ENCODE peak calls at places on chromosomes 13 and 19, in five cellular contexts. T is heart right ventricle, I is breast epithelium, M is mammary epithelial cell, C is H9. Z is an unnamed sample. For H3K4me1, the result is how much of the 10 kb centered on the place peaks cover.

GRCh38 chr13:77741587-77741972 is 44.1 kb downstream of the SLAIN1 start:
- DNase-seq in C (no peak), I (no peak), M (no peak), T (no peak), Z (no peak)

GRCh38 chr19:10603084-10603872 is 16.2 kb upstream of the AP1M2 start:
- DNase-seq in T (peak), M (no peak), C (peak), I (peak), Z (peak)

GRCh38 chr19:51366050-51366998 is at the start of gene ETFB:
- DNase-seq in C (peak), I (peak), M (peak), T (peak), Z (peak)

GRCh38 chr13:114099918-114100445 is 32.4 kb downstream of the RASA3 start:
- DNase-seq in M (no peak), C (peak), T (no peak), I (peak), Z (no peak)

GRCh38 chr13:113928701-113929627 is 44.9 kb downstream of the C13orf46 start:
- DNase-seq in C (peak), I (peak), T (peak), M (no peak), Z (peak)

GRCh38 chr13:80340643-80341097 is 256 bp downstream of the SPRY2 start:
- DNase-seq in C (no peak), T (peak), M (no peak), I (no peak), Z (no peak)

GRCh38 chr19:35044317-35045117 is 3.0 kb downstream of the HPN start:
- DNase-seq in C (peak), T (peak), I (no peak), M (peak), Z (peak)

GRCh38 chr19:47330466-47330869 is 1.5 kb upstream of the C5AR2 start:
- DNase-seq in I (no peak), M (no peak), T (no peak), C (no peak), Z (no peak)

GRCh38 chr19:33675501-33676124 is 53.9 kb downstream of the CHST8 start:
- DNase-seq in I (no peak), M (no peak), C (no peak), T (no peak), Z (no peak)

GRCh38 chr19:51338563-51339312 is 3.2 kb downstream of the VSIG10L start:
- DNase-seq in M (peak), I (peak), C (peak), T (peak), Z (peak)

GRCh38 chr13:110229905-110230563 is 76.9 kb downstream of the COL4A1 start:
- DNase-seq in T (no peak), I (no peak), M (no peak), C (no peak), Z (no peak)

GRCh38 chr19:51183629-51184028 is 41.3 kb upstream of the CD33 start:
- DNase-seq in I (no peak), C (no peak), M (no peak), T (no peak), Z (no peak)

GRCh38 chr13:101447852-101448251 is 4.6 kb upstream of the ITGBL1 start:
- DNase-seq in I (no peak), M (peak), T (no peak), C (no peak), Z (no peak)

GRCh38 chr19:49791776-49792445 is 21.2 kb downstream of the FUZ start:
- DNase-seq in T (no peak), C (no peak), M (no peak), I (no peak), Z (no peak)

GRCh38 chr19:35216026-35216832 is 12.3 kb downstream of the FAM187B start:
- DNase-seq in I (no peak), C (no peak), T (no peak), M (peak), Z (no peak)

GRCh38 chr19:54448037-54448773 is 794 bp upstream of the LENG8 start:
- DNase-seq in I (no peak), M (peak), C (peak), T (peak), Z (peak)

GRCh38 chr19:2549701-2550191 is 73.8 kb downstream of the GADD45B start:
- DNase-seq in I (no peak), T (peak), M (peak), C (no peak), Z (no peak)

GRCh38 chr19:12580180-12580694 is 29.0 kb upstream of the ZNF564 start:
- DNase-seq in T (no peak), I (no peak), M (no peak), C (no peak), Z (no peak)

GRCh38 chr19:48616491-48617056 is 1.7 kb upstream of the FAM83E start:
- DNase-seq in I (no peak), M (no peak), T (no peak), C (peak), Z (no peak)

GRCh38 chr19:48617146-48617937 is 1.6 kb downstream of the RPL18 start:
- DNase-seq in I (no peak), C (peak), M (no peak), T (no peak), Z (peak)

GRCh38 chr19:48618278-48618915 is 581 bp downstream of the RPL18 start:
- DNase-seq in T (no peak), M (no peak), C (no peak), I (no peak), Z (peak)

GRCh38 chr19:48618916-48619691 is at the start of the genes RPL18 and SPHK2:
- DNase-seq in C (peak), I (peak), M (peak), T (peak), Z (peak)

GRCh38 chr19:48619692-48620565 is 623 bp downstream of the SPHK2 start:
- DNase-seq in I (no peak), T (no peak), C (peak), M (no peak), Z (no peak)
- TF ChIP-seq CTCF in I (peak), T (no peak), C (peak), M (no peak), Z (no peak)

GRCh38 chr19:31312004-31312403 is 37.2 kb downstream of the TSHZ3 start:
- DNase-seq in M (peak), I (no peak), T (peak), C (no peak), Z (no peak)

GRCh38 chr19:31313291-31314030 is 35.8 kb downstream of the TSHZ3 start:
- DNase-seq in M (no peak), I (no peak), T (no peak), C (no peak), Z (no peak)

GRCh38 chr19:31314849-31315620 is 34.2 kb downstream of the TSHZ3 start:
- DNase-seq in C (no peak), T (no peak), I (no peak), M (no peak), Z (no peak)

GRCh38 chr19:31314156-31314555 is 35.1 kb downstream of the TSHZ3 start:
- DNase-seq in T (no peak), C (no peak), I (no peak), M (no peak), Z (no peak)

DNA sequence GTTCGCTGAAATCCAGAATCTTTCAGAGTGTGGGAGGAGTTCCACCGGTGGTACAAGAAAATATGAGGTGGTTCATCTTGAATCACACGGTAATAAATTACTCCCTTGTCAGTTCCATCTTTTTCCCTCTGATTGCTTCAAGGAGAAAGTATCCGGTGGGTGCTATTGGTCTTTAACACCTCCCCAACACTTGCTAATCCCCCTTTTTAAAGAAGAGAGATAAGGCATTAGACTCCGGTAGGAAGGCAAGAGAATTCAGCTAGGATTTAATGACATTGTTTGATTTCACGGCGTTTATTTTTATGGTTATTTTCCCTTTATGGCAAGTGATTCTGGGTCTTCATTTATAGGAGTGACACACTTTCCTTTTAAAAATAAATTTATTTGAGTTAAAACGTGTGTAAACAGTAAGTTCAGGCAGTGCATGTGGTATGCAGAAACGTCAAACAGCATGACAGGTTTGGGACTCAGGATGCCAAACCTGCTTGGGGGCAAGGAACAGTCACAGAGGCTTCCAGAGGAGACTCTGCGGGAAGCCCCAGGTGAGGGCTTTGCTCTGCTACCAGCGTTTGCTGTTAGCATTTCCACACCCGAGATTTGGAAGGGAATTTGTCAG is 36.5 kb downstream of the TSHZ3 start:
- DNase-seq in C (no peak), I (no peak), T (no peak), M (no peak), Z (no peak)
- H3K4me1 ChIP-seq in C (under half), I (under half), T (under half), M (under half), Z (under half)

GRCh38 chr19:41537789-41538188 is 38.2 kb upstream of the CEACAM21 start:
- DNase-seq in T (no peak), I (no peak), C (no peak), M (peak), Z (no peak)
- TF ChIP-seq CTCF in T (peak), I (no peak), C (peak), M (peak), Z (peak)

DNA sequence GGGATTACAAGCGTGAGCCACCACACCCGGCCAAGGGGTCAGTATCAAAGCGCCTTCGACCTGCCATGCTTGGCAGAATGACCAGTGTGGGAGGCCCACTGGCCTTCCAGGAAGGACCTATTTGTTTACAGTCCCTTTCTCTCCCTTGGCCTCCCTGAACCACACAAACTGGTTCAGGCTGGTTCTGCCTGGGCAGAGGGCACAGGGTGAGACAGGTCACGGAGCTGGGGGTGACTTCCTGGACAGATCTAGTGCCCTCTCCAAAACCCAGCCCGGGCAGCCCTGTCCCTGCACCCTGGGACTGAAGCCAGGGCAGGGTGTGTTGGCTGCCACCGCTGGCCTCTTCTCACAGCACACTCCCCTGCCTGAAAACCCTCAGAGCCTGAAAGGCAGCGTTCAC is 11.3 kb downstream of the PLEKHF1 start:
- DNase-seq in C (no peak), I (no peak), T (peak), M (no peak), Z (no peak)
- H3K4me1 ChIP-seq in C (under half), I (half or more), T (half or more), M (under half), Z (under half)

GRCh38 chr19:20565321-20566018 is at the start of gene ZNF737:
- DNase-seq in I (peak), C (peak), M (peak), T (peak), Z (peak)
- TF ChIP-seq CTCF in I (peak), C (peak), M (no peak), T (peak), Z (peak)

DNA sequence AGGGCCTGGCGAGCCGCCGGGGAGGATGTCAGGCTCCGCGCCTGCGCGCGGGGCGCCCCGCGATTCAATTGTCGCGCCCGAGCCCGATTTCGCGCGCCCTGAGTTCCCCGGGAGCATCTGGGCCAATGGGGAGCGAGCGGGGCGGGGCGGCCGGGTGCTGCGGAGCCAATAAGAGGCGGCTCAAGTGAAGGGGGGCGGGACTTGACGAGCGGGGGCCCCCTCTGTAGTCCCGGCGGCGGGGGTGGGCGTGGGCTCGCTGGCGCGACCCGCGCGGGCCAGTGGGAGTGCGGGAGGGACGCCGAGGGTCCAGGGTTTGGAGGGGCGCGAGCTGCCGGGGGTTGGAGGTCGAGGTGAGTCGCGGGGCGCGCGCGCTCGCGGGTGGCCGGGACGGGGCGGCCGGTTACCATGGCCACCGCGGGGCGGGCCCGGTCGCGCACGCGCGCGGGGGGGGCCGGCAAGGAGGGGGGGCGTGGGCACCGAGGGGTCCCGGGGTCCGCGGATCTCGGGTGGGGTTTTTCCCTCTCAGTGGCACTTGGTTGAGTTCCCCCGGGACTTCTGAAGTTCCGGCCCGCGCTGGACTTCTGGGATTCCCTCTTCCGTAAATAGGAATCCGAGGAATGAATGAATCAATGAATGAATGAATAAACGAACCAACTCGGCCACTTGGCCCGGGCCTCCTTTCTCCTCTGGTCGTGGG is 744 bp downstream of the UHRF1 start:
- DNase-seq in I (peak), T (peak), C (peak), M (peak), Z (peak)
- H3K4me1 ChIP-seq in I (under half), T (under half), C (under half), M (under half), Z (under half)

GRCh38 chr19:40744554-40745401 is 5.5 kb downstream of the ACTMAP start:
- DNase-seq in I (no peak), C (peak), M (no peak), T (no peak), Z (no peak)
- TF ChIP-seq CTCF in I (no peak), C (peak), M (no peak), T (peak), Z (no peak)

DNA sequence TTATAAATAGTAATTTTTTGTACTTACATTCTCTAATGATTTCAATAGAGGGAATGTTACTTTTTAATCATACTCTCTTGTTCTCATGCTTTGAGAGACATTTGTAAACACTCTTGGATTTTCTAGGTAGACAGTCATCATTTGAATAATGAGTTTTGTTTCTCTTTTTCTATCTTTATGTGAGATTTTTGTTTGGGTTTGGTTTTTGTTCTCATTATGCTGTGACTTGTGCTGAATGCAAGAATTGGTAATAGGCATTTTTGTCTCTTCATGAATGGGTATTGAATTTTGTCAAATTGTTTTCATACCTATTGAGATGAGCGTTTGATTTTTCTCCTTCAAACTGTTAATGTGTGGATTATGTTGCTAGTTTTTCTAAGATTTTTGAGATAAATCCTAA is 56.8 kb upstream of the GPR183 start:
- DNase-seq in T (no peak), I (no peak), M (no peak), C (no peak), Z (no peak)
- H3K4me1 ChIP-seq in T (under half), I (under half), M (under half), C (under half), Z (under half)

DNA sequence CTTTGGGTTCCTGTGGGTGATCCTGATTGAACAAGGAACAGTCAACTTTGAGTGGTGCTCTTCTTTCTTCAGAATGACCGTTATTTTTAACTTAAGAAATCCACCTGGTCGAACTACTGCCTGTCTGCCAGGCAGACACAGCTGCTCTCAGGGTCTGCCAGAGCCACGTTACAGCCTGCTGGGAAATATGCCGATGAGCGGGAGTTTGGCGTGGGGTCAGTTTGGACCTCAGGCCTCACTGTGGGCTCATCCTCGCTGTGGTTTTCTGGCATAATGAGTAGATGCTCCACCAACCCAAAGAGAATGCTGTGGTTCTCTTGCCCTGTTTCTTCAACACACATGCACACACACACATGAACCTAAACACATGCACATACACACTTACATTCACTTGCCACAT is 598.5 kb upstream of the KLF12 start:
- DNase-seq in M (no peak), C (no peak), I (no peak), T (no peak), Z (no peak)
- TF ChIP-seq CTCF in M (no peak), C (no peak), I (no peak), T (no peak), Z (no peak)

GRCh38 chr19:14167594-14168138 is 31.3 kb upstream of the ASF1B start:
- DNase-seq in I (no peak), C (no peak), T (no peak), M (no peak), Z (no peak)
- H3K4me1 ChIP-seq in I (under half), C (under half), T (under half), M (under half), Z (under half)

Z was measured in pancreas.